ENCODE peak calls at places on chromosomes 4 and X, in four cellular contexts. G is tibial nerve, Q is left ventricle myocardium inferior, M is OCI-LY7. P is an unnamed sample. For H3K4me1, the result is how much of the 10 kb centered on the place peaks cover.

GRCh38 chr4:68176500-68176899 is 46.8 kb upstream of the TMPRSS11F start:
- DNase-seq in G (no peak), Q (no peak), M (peak), P (no peak)

GRCh38 chr4:16443504-16444088 is 217.3 kb upstream of the TAPT1 start:
- DNase-seq in G (peak), Q (no peak), M (peak), P (no peak)

GRCh38 chr4:174764105-174764729 is 64.8 kb downstream of the GLRA3 start:
- DNase-seq in G (no peak), Q (no peak), M (peak), P (no peak)

GRCh38 chr4:159229164-159229563 is 126.3 kb downstream of the RAPGEF2 start:
- DNase-seq in G (no peak), Q (no peak), M (no peak), P (no peak)

GRCh38 chr4:173990126-173990878 is 293.2 kb downstream of the FBXO8 start:
- DNase-seq in G (no peak), Q (no peak), M (peak), P (no peak)

GRCh38 chr4:8516061-8516573 is 64.1 kb upstream of the GPR78 start:
- DNase-seq in G (no peak), Q (no peak), M (no peak), P (no peak)

GRCh38 chr4:76585897-76586360 is 150.9 kb downstream of the SHROOM3 start:
- DNase-seq in G (no peak), Q (peak), M (no peak), P (peak)

GRCh38 chr4:44848466-44848865 is 122.1 kb upstream of the GNPDA2 start:
- DNase-seq in G (no peak), Q (no peak), M (no peak), P (no peak)

GRCh38 chr4:101200561-101200960 is 146.8 kb downstream of the PPP3CA start:
- DNase-seq in G (no peak), Q (no peak), M (no peak), P (no peak)

GRCh38 chr4:122602277-122603142 is 18.4 kb downstream of the IL21 start:
- DNase-seq in G (no peak), Q (no peak), M (no peak), P (no peak)

GRCh38 chrX:29992083-29992482 is 223.3 kb upstream of the MAGEB2 start:
- DNase-seq in G (no peak), Q (no peak), M (no peak), P (no peak)

GRCh38 chrX:40199704-40200103 is 101.9 kb upstream of the BCOR start:
- DNase-seq in G (no peak), Q (no peak), M (no peak), P (no peak)

GRCh38 chr4:186032259-186032658 is 36.7 kb upstream of the TLR3 start:
- DNase-seq in G (no peak), Q (no peak), M (peak), P (no peak)

GRCh38 chr4:102623622-102624021 is 122.5 kb downstream of the NFKB1 start:
- DNase-seq in G (no peak), Q (no peak), M (peak), P (no peak)
- H3K4me1 ChIP-seq in G (under half), Q (under half), M (under half), P (under half)

GRCh38 chr4:1749370-1749769 is 28.0 kb downstream of the TACC3 start:
- DNase-seq in G (no peak), Q (no peak), M (no peak), P (no peak)

GRCh38 chr4:1751919-1752283 is 30.6 kb downstream of the TACC3 start:
- DNase-seq in G (no peak), Q (no peak), M (no peak), P (no peak)

GRCh38 chr4:1751155-1751918 is 30.0 kb downstream of the TACC3 start:
- DNase-seq in G (no peak), Q (no peak), M (no peak), P (no peak)

GRCh38 chr4:1749826-1750225 is 28.5 kb downstream of the TACC3 start:
- DNase-seq in G (no peak), Q (no peak), M (no peak), P (no peak)

GRCh38 chr4:1750381-1751154 is 29.2 kb downstream of the TACC3 start:
- DNase-seq in G (no peak), Q (no peak), M (no peak), P (no peak)
- H3K4me1 ChIP-seq in G (under half), Q (under half), M (under half), P (under half)

GRCh38 chr4:169260217-169260866 is 10.4 kb downstream of the SH3RF1 start:
- DNase-seq in G (no peak), Q (no peak), M (no peak), P (no peak)
- H3K4me1 ChIP-seq in G (under half), Q (half or more), M (under half), P (under half)

GRCh38 chr4:56650259-56651070 is 30.6 kb downstream of the HOPX start:
- DNase-seq in G (no peak), Q (no peak), M (no peak), P (no peak)
- H3K4me1 ChIP-seq in G (under half), Q (under half), M (under half), P (under half)

DNA sequence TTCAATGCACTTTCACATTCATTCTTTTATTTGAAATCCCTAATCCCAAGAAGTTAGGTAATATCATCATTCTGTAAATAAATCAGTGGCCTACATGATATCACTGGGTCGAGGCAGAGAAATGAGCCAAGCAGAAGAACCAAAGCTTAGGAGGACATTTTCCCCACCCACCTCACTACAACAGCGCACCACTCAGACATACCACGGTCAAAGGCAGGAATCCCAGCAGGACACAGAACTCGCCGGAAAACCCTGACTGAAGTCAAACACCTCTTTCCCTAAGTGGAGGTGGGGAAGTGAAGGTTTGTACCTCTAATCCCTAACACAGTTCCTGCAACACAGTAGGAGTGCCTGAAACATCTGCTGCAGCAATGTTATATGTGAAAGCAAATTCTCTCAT is 21.5 kb downstream of the RELL1 start:
- DNase-seq in G (no peak), Q (no peak), M (no peak), P (no peak)
- H3K4me1 ChIP-seq in G (under half), Q (half or more), M (under half), P (under half)

GRCh38 chr4:51851090-51851936 is 8.4 kb downstream of the DCUN1D4 start:
- DNase-seq in G (no peak), Q (no peak), M (peak), P (no peak)

GRCh38 chr4:51850294-51850693 is 7.3 kb downstream of the DCUN1D4 start:
- DNase-seq in G (no peak), Q (no peak), M (no peak), P (no peak)

GRCh38 chr4:51849430-51849829 is 6.5 kb downstream of the DCUN1D4 start:
- DNase-seq in G (no peak), Q (no peak), M (no peak), P (no peak)

GRCh38 chr4:51853027-51853682 is 10.2 kb downstream of the DCUN1D4 start:
- DNase-seq in G (no peak), Q (no peak), M (no peak), P (no peak)

GRCh38 chr4:51851937-51852290 is 9.0 kb downstream of the DCUN1D4 start:
- DNase-seq in G (no peak), Q (no peak), M (no peak), P (no peak)
- H3K4me1 ChIP-seq in G (under half), Q (half or more), M (under half), P (under half)

GRCh38 chr4:102781570-102781969 is 20.8 kb upstream of the MANBA start:
- DNase-seq in G (no peak), Q (no peak), M (no peak), P (no peak)
- H3K4me1 ChIP-seq in G (under half), Q (under half), M (under half), P (under half)

P was measured in CD8-positive, alpha-beta memory T cell.